ENCODE peak calls at places on chromosomes 12 and 14, in eight cellular contexts. V is K562, I is HCT116, A is endothelial cell of umbilical vein, O is GM12878, B is GM23338, T is H1, Z is HepG2. P is an unnamed sample.

GRCh38 chr12:57524814-57525614 is 2.4 kb downstream of the MBD6 start:
- DNase-seq in O (no peak), V (peak), Z (no peak), I (no peak), T (no peak), A (no peak), B (no peak), P (no peak)

GRCh38 chr12:3313066-3313465 is 177.9 kb upstream of the PRMT8 start:
- DNase-seq in A (no peak), B (no peak), V (no peak), I (no peak), O (no peak), Z (no peak), T (no peak), P (no peak)

GRCh38 chr14:98474900-98475299 is 797.1 kb downstream of the BCL11B start:
- DNase-seq in V (no peak), B (no peak), A (no peak), I (no peak), T (no peak), Z (no peak), O (no peak), P (no peak)

GRCh38 chr12:130780325-130780724 is 58.7 kb downstream of the STX2 start:
- DNase-seq in O (no peak), A (no peak), V (no peak), I (no peak), B (no peak), Z (no peak), T (no peak), P (no peak)

GRCh38 chr12:51482808-51483532 is 58.3 kb downstream of the SLC4A8 start:
- DNase-seq in V (no peak), A (peak), I (no peak), T (no peak), Z (no peak), O (no peak), B (no peak), P (no peak)

GRCh38 chr12:15192721-15193120 is 28.5 kb downstream of the RERG start:
- DNase-seq in Z (no peak), I (no peak), V (no peak), T (no peak), A (no peak), B (no peak), O (no peak), P (no peak)

GRCh38 chr12:82666830-82667229 is 19.9 kb upstream of the TMTC2 start:
- DNase-seq in T (no peak), B (no peak), A (no peak), V (no peak), Z (no peak), O (no peak), I (no peak), P (no peak)

GRCh38 chr14:44763356-44763755 is 198.4 kb downstream of the KLHL28 start:
- DNase-seq in V (no peak), T (no peak), I (no peak), A (no peak), B (no peak), Z (no peak), O (no peak), P (no peak)

GRCh38 chr12:104219908-104220404 is 4.4 kb downstream of the TXNRD1 start:
- DNase-seq in I (peak), T (peak), Z (peak), V (peak), B (no peak), A (peak), O (no peak), P (peak)

GRCh38 chr14:22623047-22623446 is 21.1 kb downstream of the OR6J1 start:
- DNase-seq in I (no peak), B (no peak), O (no peak), T (no peak), Z (no peak), V (no peak), A (peak), P (no peak)

GRCh38 chr14:85468815-85469214 is 61.1 kb upstream of the FLRT2 start:
- DNase-seq in T (no peak), B (no peak), O (no peak), I (no peak), V (no peak), Z (peak), A (no peak), P (no peak)

GRCh38 chr12:51070004-51070403 is 13.4 kb downstream of the CSRNP2 start:
- DNase-seq in V (no peak), Z (peak), O (no peak), I (no peak), B (no peak), T (no peak), A (no peak), P (peak)

GRCh38 chr12:96571101-96571862 is 81.9 kb downstream of the CFAP54 start:
- DNase-seq in O (peak), V (no peak), B (no peak), Z (no peak), A (no peak), T (no peak), I (no peak), P (no peak)

GRCh38 chr14:104680056-104680805 is 9.2 kb upstream of the INF2 start:
- DNase-seq in A (peak), O (no peak), B (no peak), V (no peak), I (no peak), Z (no peak), T (no peak), P (no peak)

GRCh38 chr14:49654511-49654910 is 19.5 kb upstream of the DNAAF2 start:
- DNase-seq in B (no peak), A (no peak), V (no peak), I (no peak), T (no peak), Z (no peak), O (no peak), P (no peak)

GRCh38 chr12:51744235-51744634 is 104.3 kb downstream of the FIGNL2 start:
- DNase-seq in B (no peak), Z (peak), I (no peak), A (peak), V (no peak), O (no peak), T (no peak), P (no peak)

GRCh38 chr12:101854747-101855146 is 22.6 kb upstream of the DRAM1 start:
- DNase-seq in I (no peak), A (no peak), B (no peak), O (no peak), T (no peak), V (no peak), Z (no peak), P (no peak)

GRCh38 chr12:70637686-70638085 is 457 bp upstream of the PTPRB start:
- DNase-seq in I (no peak), B (no peak), Z (no peak), V (no peak), T (no peak), A (no peak), O (no peak), P (no peak)

GRCh38 chr12:88753074-88753473 is 172.8 kb upstream of the KITLG start:
- DNase-seq in B (no peak), I (no peak), V (no peak), Z (no peak), A (peak), T (no peak), O (no peak), P (no peak)

GRCh38 chr14:38001501-38001900 is 206.2 kb upstream of the SSTR1 start:
- DNase-seq in V (no peak), O (no peak), I (no peak), T (no peak), B (no peak), A (no peak), Z (no peak), P (no peak)

GRCh38 chr14:78972440-78972839 is 802.3 kb downstream of the NRXN3 start:
- DNase-seq in T (no peak), I (no peak), Z (no peak), V (no peak), A (no peak), O (no peak), B (no peak), P (no peak)

GRCh38 chr12:100159391-100160104 is 16.9 kb upstream of the BLTP3B start:
- DNase-seq in A (no peak), V (no peak), T (no peak), I (no peak), O (no peak), Z (no peak), B (no peak), P (no peak)

GRCh38 chr12:69330475-69331473 is 17.4 kb upstream of the LYZ start:
- DNase-seq in Z (no peak), A (peak), V (peak), B (peak), I (no peak), T (peak), O (no peak), P (no peak)
- TF ChIP-seq EZH2 in Z (no peak), A (peak), V (no peak), B (no peak), I (no peak), T (no peak), O (no peak), P (no peak)

GRCh38 chr12:76031081-76031413 is 529 bp downstream of the PHLDA1 start:
- DNase-seq in V (no peak), A (no peak), O (no peak), B (no peak), Z (no peak), I (no peak), T (no peak), P (no peak)

GRCh38 chr12:76030378-76031080 is 1.0 kb downstream of the PHLDA1 start:
- DNase-seq in V (no peak), A (peak), O (no peak), I (no peak), B (peak), T (peak), Z (no peak), P (no peak)

GRCh38 chr12:76026643-76027063 is 4.9 kb downstream of the PHLDA1 start:
- DNase-seq in A (peak), Z (peak), B (no peak), T (no peak), V (no peak), I (no peak), O (no peak), P (no peak)

GRCh38 chr12:76029982-76030377 is 1.6 kb downstream of the PHLDA1 start:
- DNase-seq in V (no peak), O (no peak), I (no peak), Z (no peak), B (peak), T (no peak), A (peak), P (no peak)

DNA sequence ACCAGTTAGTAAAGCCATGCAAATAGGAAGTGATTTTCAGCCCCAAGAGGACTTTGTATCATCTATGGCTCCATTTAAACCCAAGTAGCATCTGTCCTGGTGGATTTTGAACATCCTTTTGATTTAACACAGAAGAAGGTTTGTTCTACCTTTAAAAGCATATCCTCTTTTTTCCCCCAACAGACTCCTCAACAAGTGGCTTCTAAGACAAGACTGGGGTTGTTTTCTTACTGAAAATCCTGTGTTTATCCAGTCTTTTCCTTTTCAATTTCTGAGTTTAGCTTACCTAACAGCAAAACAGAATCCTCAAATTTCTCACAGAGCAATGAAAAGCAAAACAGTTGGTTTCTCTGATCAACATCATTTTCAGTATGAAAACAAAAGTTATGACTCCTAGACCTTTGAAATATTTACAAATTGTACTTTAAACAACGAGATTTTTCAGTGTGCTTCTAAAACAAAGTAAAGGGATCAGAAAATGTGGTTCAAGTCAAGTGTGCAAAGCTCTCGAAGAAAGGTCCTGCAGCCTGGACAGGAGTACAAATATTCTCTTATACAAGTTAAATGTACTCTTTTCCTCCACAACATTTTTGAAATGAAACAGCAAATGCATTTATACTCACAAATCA is 2.8 kb downstream of the PHLDA1 start:
- DNase-seq in B (no peak), A (peak), Z (peak), T (no peak), O (no peak), I (no peak), V (no peak), P (no peak)
- H3K4me3 ChIP-seq in B (peak), A (peak), Z (peak), T (peak), O (no peak), I (peak), V (no peak), P (no peak)

DNA sequence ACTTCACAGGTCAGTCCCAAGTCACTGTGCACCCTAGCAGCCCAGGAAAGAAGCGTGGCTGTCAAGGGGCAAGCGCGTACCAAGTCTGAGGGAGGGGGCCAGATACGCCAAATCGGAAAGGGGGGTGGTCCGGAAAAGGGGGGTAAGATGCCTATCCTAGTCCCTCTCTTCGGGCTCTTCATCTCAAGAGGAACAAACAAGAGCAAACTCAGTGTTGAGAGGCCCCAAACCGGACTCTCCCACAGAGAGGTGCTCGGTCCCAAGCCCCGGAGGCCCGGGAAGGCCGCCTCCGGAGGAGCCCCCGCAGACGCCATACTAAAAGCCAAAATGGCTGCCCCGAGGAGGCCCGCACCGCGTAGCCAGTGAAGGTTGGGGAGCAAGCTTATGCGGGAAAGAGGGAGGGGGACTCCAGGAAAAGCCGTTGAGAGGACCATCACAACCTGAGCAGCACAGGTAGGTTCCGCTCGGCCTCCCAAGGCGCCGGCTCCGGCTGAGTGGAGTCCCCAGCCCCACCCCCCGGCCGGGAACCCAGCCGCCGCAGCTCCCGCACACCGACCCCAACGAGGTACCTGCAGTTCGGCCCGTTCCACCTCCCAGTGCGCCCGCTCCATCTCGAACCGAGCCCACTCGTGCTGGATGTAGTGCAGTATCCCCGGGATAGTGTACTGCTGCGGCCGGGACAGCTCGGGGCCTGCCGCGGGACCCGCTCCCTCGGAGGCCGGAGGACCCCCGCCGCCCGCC is at the start of gene AP4S1:
- DNase-seq in Z (peak), A (peak), I (no peak), O (no peak), V (peak), B (peak), T (peak), P (no peak)
- TF ChIP-seq POLR2AphosphoS5 in Z (peak), A (no peak), I (peak), O (peak), V (peak), B (peak), T (peak), P (peak)

DNA sequence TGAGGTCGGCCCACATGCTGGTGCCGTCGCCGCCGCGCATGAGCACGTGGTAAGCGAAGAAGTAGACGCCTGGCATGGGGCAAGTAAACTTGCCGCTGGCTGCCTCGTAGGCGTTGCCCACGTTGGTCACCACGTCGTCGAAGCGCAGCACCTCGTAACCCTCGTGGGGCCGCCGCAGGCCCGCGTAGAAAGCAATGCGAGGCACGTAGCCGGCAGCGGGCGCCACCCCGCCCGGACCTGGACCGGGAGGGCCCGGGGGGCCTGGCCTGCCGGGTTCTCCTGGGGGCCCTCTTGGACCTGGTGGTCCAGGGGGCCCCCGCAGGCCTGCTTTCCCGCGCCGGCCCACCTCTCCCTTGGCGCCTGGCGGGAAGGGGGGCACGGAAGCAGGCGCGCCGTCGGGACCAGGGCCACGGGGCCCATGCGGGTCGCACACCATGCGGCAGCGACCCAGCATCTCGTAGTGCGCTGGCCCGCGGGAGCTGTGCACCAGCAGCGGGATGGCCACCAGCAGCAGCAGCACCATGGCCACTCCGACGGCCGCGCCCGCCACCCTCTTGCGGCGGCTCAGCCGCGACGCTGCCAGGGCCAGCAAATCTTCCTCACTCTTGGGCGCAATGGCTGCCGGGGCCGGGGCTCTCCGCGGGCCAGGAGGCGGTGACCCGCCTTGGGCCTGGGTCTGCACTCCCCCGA is 888 bp downstream of the C1QL4 start:
- DNase-seq in O (no peak), T (peak), B (peak), I (no peak), A (no peak), Z (no peak), V (no peak), P (no peak)
- TF ChIP-seq EZH2 in O (no peak), T (peak), B (peak), I (no peak), A (peak), Z (no peak), V (no peak), P (no peak)

GRCh38 chr14:88322505-88323085 is 474 bp downstream of the KCNK10 start:
- DNase-seq in T (peak), V (no peak), A (no peak), B (peak), O (no peak), Z (no peak), I (no peak), P (no peak)
- H3K4me3 ChIP-seq in T (peak), V (no peak), A (peak), B (peak), O (peak), Z (no peak), I (no peak), P (peak)